ENCODE peak calls at places on chromosomes 16 and 17, in five cellular contexts. D is HuH-7.5, O is activated gamma-delta T cell, Y is SK-N-DZ, L is lung. I is an unnamed sample.
A peak's percentile ranks its signal among the peaks of the same experiment; 100 is the strongest.

GRCh38 chr16:26177438-26177837 is 485.7 kb downstream of the HS3ST4 start:
- DNase-seq in D (no peak), O (no peak), Y (no peak), L (no peak), I (no peak)

GRCh38 chr17:80055597-80055996 is 19.2 kb downstream of the CCDC40 start:
- DNase-seq in D (no peak), O (no peak), Y (no peak), L (no peak), I (no peak)

GRCh38 chr16:87327798-87328495 is 10.8 kb upstream of the C16orf95 start:
- DNase-seq in D (no peak), O (no peak), Y (no peak), L (no peak), I (no peak)

GRCh38 chr16:53055603-53056527 is 1.1 kb downstream of the CHD9 start:
- DNase-seq in D (peak; percentile 31), O (no peak), Y (peak; percentile 35), L (peak; percentile 46), I (peak; percentile 26)

GRCh38 chr16:58366247-58367031 is 25.8 kb upstream of the GINS3 start:
- DNase-seq in D (no peak), O (no peak), Y (no peak), L (no peak), I (peak; percentile 19)

GRCh38 chr17:17205368-17206148 is 575 bp downstream of the PLD6 start:
- DNase-seq in D (peak; percentile 77), O (peak; percentile 39), Y (peak; percentile 52), L (peak; percentile 49), I (peak; percentile 34)

GRCh38 chr17:5986644-5987043 is 83.5 kb upstream of the WSCD1 start:
- DNase-seq in D (no peak), O (no peak), Y (no peak), L (no peak), I (no peak)

GRCh38 chr17:31308372-31308905 is 5.4 kb downstream of the EVI2B start:
- DNase-seq in D (no peak), O (no peak), Y (no peak), L (no peak), I (no peak)

GRCh38 chr17:76578376-76578775 is 7.3 kb downstream of the ST6GALNAC2 start:
- DNase-seq in D (no peak), O (no peak), Y (no peak), L (no peak), I (no peak)

GRCh38 chr16:71352466-71352865 is 6.1 kb upstream of the CALB2 start:
- DNase-seq in D (no peak), O (no peak), Y (no peak), L (no peak), I (no peak)

GRCh38 chr17:37683454-37683984 is 40.3 kb upstream of the DDX52 start:
- DNase-seq in D (peak; percentile 29), O (no peak), Y (no peak), L (no peak), I (no peak)

GRCh38 chr17:58991718-58992331 is 114.9 kb downstream of the TRIM37 start:
- DNase-seq in D (no peak), O (no peak), Y (no peak), L (peak; percentile 69), I (no peak)

GRCh38 chr17:72852267-72852945 is 240.1 kb downstream of the SLC39A11 start:
- DNase-seq in D (no peak), O (no peak), Y (no peak), L (no peak), I (no peak)

GRCh38 chr16:72990003-72990521 is 57.9 kb downstream of the ZFHX3 start:
- DNase-seq in D (no peak), O (no peak), Y (no peak), L (peak; percentile 58), I (no peak)

GRCh38 chr17:50203086-50203485 is 1.7 kb upstream of the COL1A1 start:
- DNase-seq in D (no peak), O (no peak), Y (no peak), L (no peak), I (no peak)

GRCh38 chr16:57537596-57538234 is 1.3 kb upstream of the CCDC102A start:
- DNase-seq in D (no peak), O (no peak), Y (no peak), L (no peak), I (no peak)

GRCh38 chr17:80468781-80469533 is 7.5 kb downstream of the NPTX1 start:
- DNase-seq in D (no peak), O (no peak), Y (no peak), L (no peak), I (no peak)

GRCh38 chr16:2470603-2471015 is 488 bp upstream of the NTN3 start:
- DNase-seq in D (no peak), O (no peak), Y (no peak), L (no peak), I (no peak)

GRCh38 chr17:50661795-50662391 is 27.2 kb downstream of the ABCC3 start:
- DNase-seq in D (peak; percentile 70), O (no peak), Y (no peak), L (peak; percentile 77), I (peak; percentile 64)

GRCh38 chr16:62036101-62036806 is at the start of gene CDH8:
- DNase-seq in D (no peak), O (no peak), Y (peak; percentile 49), L (no peak), I (no peak)

GRCh38 chr16:1746693-1747195 is 24.6 kb downstream of the NME3 start:
- DNase-seq in D (no peak), O (no peak), Y (no peak), L (no peak), I (no peak)

GRCh38 chr17:75459590-75460267 is 3.3 kb downstream of the TMEM94 start:
- DNase-seq in D (peak; percentile 65), O (no peak), Y (no peak), L (no peak), I (no peak)

GRCh38 chr17:39628655-39629493 is 2.1 kb downstream of the PPP1R1B start:
- DNase-seq in D (no peak), O (no peak), Y (no peak), L (peak; percentile 54), I (no peak)

GRCh38 chr17:74923538-74924249 is 379 bp upstream of the OTOP2 start:
- DNase-seq in D (peak; percentile 90), O (peak; percentile 41), Y (peak; percentile 43), L (peak; percentile 65), I (peak; percentile 82)

GRCh38 chr17:80295146-80295545 is 34.5 kb downstream of the RNF213 start:
- DNase-seq in D (no peak), O (no peak), Y (no peak), L (no peak), I (no peak)

GRCh38 chr17:27489045-27489715 is 32.9 kb downstream of the KSR1 start:
- DNase-seq in D (no peak), O (no peak), Y (no peak), L (peak; percentile 79), I (no peak)

GRCh38 chr17:78142113-78142861 is 3.9 kb upstream of the C17orf99 start:
- DNase-seq in D (no peak), O (no peak), Y (no peak), L (peak; percentile 69), I (no peak)

GRCh38 chr16:54422569-54422978 is 136.0 kb upstream of the IRX3 start:
- DNase-seq in D (no peak), O (no peak), Y (no peak), L (no peak), I (no peak)

GRCh38 chr17:70205386-70205785 is 36.1 kb downstream of the KCNJ2 start:
- DNase-seq in D (no peak), O (no peak), Y (no peak), L (no peak), I (no peak)

GRCh38 chr16:22077700-22078313 is 14.5 kb upstream of the VWA3A start:
- DNase-seq in D (peak; percentile 27), O (no peak), Y (peak; percentile 34), L (peak; percentile 54), I (peak; percentile 72)

GRCh38 chr16:17459903-17460521 is 10.7 kb downstream of the XYLT1 start:
- DNase-seq in D (no peak), O (no peak), Y (no peak), L (no peak), I (no peak)

GRCh38 chr17:78458739-78459335 is 80.4 kb downstream of the PGS1 start:
- DNase-seq in D (no peak), O (no peak), Y (no peak), L (no peak), I (no peak)

GRCh38 chr17:40556198-40556661 is 9.0 kb downstream of the CCR7 start:
- DNase-seq in D (no peak), O (no peak), Y (no peak), L (no peak), I (no peak)

GRCh38 chr16:9402293-9402865 is 310.9 kb downstream of the HAPSTR1 start:
- DNase-seq in D (no peak), O (no peak), Y (no peak), L (no peak), I (no peak)